ENCODE peak calls at places on chromosomes 3 and 15, in seven cellular contexts. W, R, G, L, C, E and A are unnamed samples. For H3K36me3 and H3K9me3, the result is how much of the 10 kb centered on the place peaks cover.

GRCh38 chr15:69735126-69735525 is 282.5 kb downstream of the RPLP1 start:
- DNase-seq in W (no peak), R (no peak), G (no peak), L (peak), C (no peak), E (no peak), A (no peak)

GRCh38 chr3:14317057-14317553 is 85.3 kb upstream of the SLC6A6 start:
- DNase-seq in W (no peak), R (no peak), G (no peak), L (peak), C (no peak), E (no peak), A (no peak)

GRCh38 chr15:75731248-75732100 is 18.8 kb upstream of the CSPG4 start:
- DNase-seq in W (no peak), R (peak), G (peak), L (peak), C (no peak), E (no peak), A (peak)

GRCh38 chr15:52493968-52494367 is 34.7 kb downstream of the MYO5A start:
- DNase-seq in W (no peak), R (no peak), G (no peak), L (no peak), C (no peak), E (peak), A (no peak)

GRCh38 chr3:151216641-151217040 is 13.6 kb upstream of the GPR171 start:
- DNase-seq in W (no peak), R (no peak), G (no peak), L (no peak), C (no peak), E (no peak), A (no peak)

GRCh38 chr15:42155546-42156265 is 730 bp downstream of the PLA2G4F start:
- DNase-seq in W (no peak), R (no peak), G (no peak), L (no peak), C (no peak), E (no peak), A (no peak)

GRCh38 chr15:57133127-57133968 is 214.9 kb downstream of the TCF12 start:
- DNase-seq in W (no peak), R (no peak), G (no peak), L (no peak), C (no peak), E (peak), A (no peak)

GRCh38 chr15:73568881-73569280 is 64.3 kb downstream of the NPTN start:
- DNase-seq in W (no peak), R (no peak), G (no peak), L (peak), C (no peak), E (no peak), A (no peak)

GRCh38 chr15:95557226-95558046 is 773.1 kb upstream of the NR2F2 start:
- DNase-seq in W (no peak), R (no peak), G (no peak), L (peak), C (peak), E (peak), A (peak)

GRCh38 chr3:197050511-197050910 is 20.9 kb upstream of the MELTF start:
- DNase-seq in W (no peak), R (no peak), G (no peak), L (no peak), C (no peak), E (no peak), A (no peak)
- H3K36me3 ChIP-seq in W (under half), R (under half), G (half or more), L (under half), C (under half), E (under half), A (half or more)

GRCh38 chr3:197564097-197564843 is 8.5 kb upstream of the BDH1 start:
- DNase-seq in W (no peak), R (no peak), G (no peak), L (peak), C (no peak), E (no peak), A (no peak)

GRCh38 chr3:197562398-197563251 is 6.9 kb upstream of the BDH1 start:
- DNase-seq in W (no peak), R (no peak), G (no peak), L (no peak), C (no peak), E (no peak), A (no peak)

GRCh38 chr3:197559662-197560061 is 3.9 kb upstream of the BDH1 start:
- DNase-seq in W (no peak), R (no peak), G (no peak), L (no peak), C (no peak), E (no peak), A (no peak)

GRCh38 chr3:197558000-197558399 is 2.2 kb upstream of the BDH1 start:
- DNase-seq in W (no peak), R (no peak), G (no peak), L (no peak), C (no peak), E (no peak), A (no peak)

GRCh38 chr3:197561926-197562325 is 6.2 kb upstream of the BDH1 start:
- DNase-seq in W (no peak), R (no peak), G (no peak), L (no peak), C (no peak), E (no peak), A (no peak)
- H3K9me3 ChIP-seq in W (under half), R (under half), G (under half), L (under half), C (under half), E (under half), A (under half)

GRCh38 chr3:81723732-81724313 is 37.6 kb downstream of the GBE1 start:
- DNase-seq in W (no peak), R (no peak), G (no peak), L (peak), C (no peak), E (peak), A (no peak)
- H3K4me3 ChIP-seq in W (no peak), R (no peak), G (peak), L (no peak), C (no peak), E (no peak), A (no peak)

GRCh38 chr3:132404276-132404675 is 13.0 kb upstream of the DNAJC13 start:
- DNase-seq in W (no peak), R (no peak), G (no peak), L (no peak), C (no peak), E (peak), A (no peak)

GRCh38 chr3:132407025-132407424 is 10.3 kb upstream of the DNAJC13 start:
- DNase-seq in W (no peak), R (no peak), G (no peak), L (no peak), C (no peak), E (no peak), A (no peak)

GRCh38 chr3:132405609-132406299 is 11.5 kb upstream of the DNAJC13 start:
- DNase-seq in W (no peak), R (no peak), G (no peak), L (no peak), C (no peak), E (no peak), A (no peak)

GRCh38 chr3:132406587-132406986 is 10.7 kb upstream of the DNAJC13 start:
- DNase-seq in W (no peak), R (no peak), G (no peak), L (no peak), C (no peak), E (no peak), A (no peak)

DNA sequence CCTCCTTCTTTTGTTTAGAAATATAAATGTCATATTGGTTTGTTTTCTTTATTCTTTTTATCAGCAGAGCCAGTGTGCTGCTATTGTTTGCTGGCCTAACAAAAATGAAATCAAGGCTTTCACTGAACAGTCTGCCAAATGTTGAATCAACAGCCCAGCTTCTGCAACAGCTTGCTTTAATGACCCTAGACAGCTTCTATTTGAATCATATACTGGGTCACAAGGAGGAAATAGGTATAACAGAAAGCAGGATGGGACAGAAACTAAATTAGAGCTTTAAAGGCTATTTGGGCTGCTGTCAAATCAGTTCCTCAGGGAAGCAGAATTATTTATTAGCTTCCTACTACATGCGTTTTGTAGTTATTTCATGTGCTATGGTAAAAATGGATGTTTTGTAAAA is 12.1 kb upstream of the DNAJC13 start:
- DNase-seq in W (no peak), R (no peak), G (no peak), L (no peak), C (no peak), E (peak), A (no peak)
- H3K36me3 ChIP-seq in W (under half), R (under half), G (under half), L (under half), C (under half), E (under half), A (under half)